ENCODE peak calls at places on chromosomes 4 and X, in five cellular contexts. D, I, U, A and L are unnamed samples.

GRCh38 chrX:135494453-135494852 is 26.0 kb upstream of the INTS6L start:
- DNase-seq in A (no peak), D (no peak), I (no peak), U (no peak), L (no peak)

GRCh38 chr4:169485791-169486742 is 126.3 kb downstream of the NEK1 start:
- DNase-seq in U (no peak), D (peak), A (no peak), I (peak), L (peak)

GRCh38 chr4:48078862-48079655 is 55.0 kb downstream of the TXK start:
- DNase-seq in U (no peak), I (no peak), A (no peak), D (no peak), L (no peak)

GRCh38 chrX:54494166-54494969 is 1.7 kb downstream of the FGD1 start:
- DNase-seq in I (no peak), U (no peak), A (no peak), D (no peak), L (peak)

GRCh38 chr4:122764808-122765189 is 32.3 kb downstream of the BBS12 start:
- DNase-seq in A (no peak), U (no peak), D (no peak), I (no peak), L (peak)

GRCh38 chr4:110503588-110504435 is 27.9 kb downstream of the ENPEP start:
- DNase-seq in D (no peak), A (no peak), I (no peak), U (no peak), L (peak)

GRCh38 chr4:76074468-76074867 is at the start of gene ART3:
- DNase-seq in A (no peak), U (no peak), D (no peak), I (no peak), L (no peak)

GRCh38 chrX:109393859-109394258 is 88.0 kb downstream of the GUCY2F start:
- DNase-seq in A (no peak), I (no peak), U (no peak), D (no peak), L (no peak)

GRCh38 chr4:154743683-154744340 is at the start of gene LRAT:
- DNase-seq in I (peak), D (no peak), U (peak), A (no peak), L (no peak)

GRCh38 chrX:56928546-56928945 is 66.8 kb downstream of the SPIN3 start:
- DNase-seq in I (no peak), A (no peak), U (no peak), D (no peak), L (no peak)

GRCh38 chr4:177461606-177462005 is 19.4 kb upstream of the AGA start:
- DNase-seq in D (no peak), A (no peak), U (no peak), I (no peak), L (no peak)